ENCODE peak calls at places on chromosomes 12 and 14, in seven cellular contexts. One of them, this sample, is unnamed.

GRCh38 chr12:101604132-101604531 is 9.4 kb downstream of the MYBPC1 start:
- DNase-seq in neural progenitor cell: no peak
- DNase-seq in sigmoid colon: no peak
- DNase-seq in fibroblast of lung: no peak
- DNase-seq in osteoblast: no peak
- DNase-seq in stomach: no peak
- DNase-seq in cardiac fibroblast: no peak
- DNase-seq in this sample: no peak

GRCh38 chr12:14681640-14682039 is 14.8 kb downstream of the GUCY2C start:
- DNase-seq in neural progenitor cell: no peak
- DNase-seq in sigmoid colon: no peak
- DNase-seq in fibroblast of lung: no peak
- DNase-seq in osteoblast: no peak
- DNase-seq in stomach: no peak
- DNase-seq in cardiac fibroblast: no peak
- DNase-seq in this sample: no peak

GRCh38 chr14:77376380-77376770 is 519 bp downstream of the TMED8 start:
- DNase-seq in neural progenitor cell: peak; percentile 43
- DNase-seq in sigmoid colon: no peak
- DNase-seq in fibroblast of lung: peak; percentile 7
- DNase-seq in osteoblast: peak; percentile 60
- DNase-seq in stomach: peak; percentile 25
- DNase-seq in cardiac fibroblast: peak; percentile 22
- DNase-seq in this sample: no peak

GRCh38 chr12:112714166-112714565 is 77.4 kb upstream of the RPH3A start:
- DNase-seq in neural progenitor cell: no peak
- DNase-seq in sigmoid colon: no peak
- DNase-seq in fibroblast of lung: no peak
- DNase-seq in osteoblast: no peak
- DNase-seq in stomach: no peak
- DNase-seq in cardiac fibroblast: no peak
- DNase-seq in this sample: no peak

GRCh38 chr12:132998742-132999141 is 12.6 kb downstream of the ZNF26 start:
- DNase-seq in neural progenitor cell: no peak
- DNase-seq in sigmoid colon: no peak
- DNase-seq in fibroblast of lung: no peak
- DNase-seq in osteoblast: no peak
- DNase-seq in stomach: no peak
- DNase-seq in cardiac fibroblast: no peak
- DNase-seq in this sample: no peak

GRCh38 chr14:21278632-21279031 is 1.3 kb upstream of the RPGRIP1 start:
- DNase-seq in neural progenitor cell: no peak
- DNase-seq in sigmoid colon: no peak
- DNase-seq in fibroblast of lung: no peak
- DNase-seq in osteoblast: no peak
- DNase-seq in stomach: no peak
- DNase-seq in cardiac fibroblast: peak; percentile 42
- DNase-seq in this sample: no peak

GRCh38 chr14:93426750-93427149 is 4.0 kb upstream of the UNC79 start:
- DNase-seq in neural progenitor cell: no peak
- DNase-seq in sigmoid colon: no peak
- DNase-seq in fibroblast of lung: no peak
- DNase-seq in osteoblast: peak; percentile 54
- DNase-seq in stomach: no peak
- DNase-seq in cardiac fibroblast: no peak
- DNase-seq in this sample: no peak

GRCh38 chr14:104528496-104528895 is 51.1 kb upstream of the C14orf180 start:
- DNase-seq in neural progenitor cell: no peak
- DNase-seq in sigmoid colon: peak; percentile 13
- DNase-seq in fibroblast of lung: no peak
- DNase-seq in osteoblast: peak; percentile 26
- DNase-seq in stomach: no peak
- DNase-seq in cardiac fibroblast: no peak
- DNase-seq in this sample: no peak

GRCh38 chr12:75503866-75504265 is 7.5 kb downstream of the KRR1 start:
- DNase-seq in neural progenitor cell: no peak
- DNase-seq in sigmoid colon: no peak
- DNase-seq in fibroblast of lung: no peak
- DNase-seq in osteoblast: no peak
- DNase-seq in stomach: no peak
- DNase-seq in cardiac fibroblast: no peak
- DNase-seq in this sample: no peak

GRCh38 chr14:35123388-35123703 is 994 bp downstream of the PRORP start:
- DNase-seq in neural progenitor cell: no peak
- DNase-seq in sigmoid colon: no peak
- DNase-seq in fibroblast of lung: no peak
- DNase-seq in osteoblast: no peak
- DNase-seq in stomach: no peak
- DNase-seq in cardiac fibroblast: no peak
- DNase-seq in this sample: no peak

GRCh38 chr12:39230086-39230485 is 212.8 kb downstream of the KIF21A start:
- DNase-seq in neural progenitor cell: no peak
- DNase-seq in sigmoid colon: no peak
- DNase-seq in fibroblast of lung: peak; percentile 82
- DNase-seq in osteoblast: no peak
- DNase-seq in stomach: no peak
- DNase-seq in cardiac fibroblast: peak; percentile 37
- DNase-seq in this sample: no peak

GRCh38 chr14:65255583-65256443 is 153.5 kb upstream of the MAX start:
- DNase-seq in neural progenitor cell: peak; percentile 63
- DNase-seq in sigmoid colon: no peak
- DNase-seq in fibroblast of lung: no peak
- DNase-seq in osteoblast: no peak
- DNase-seq in stomach: peak; percentile 86
- DNase-seq in cardiac fibroblast: no peak
- DNase-seq in this sample: peak; percentile 52

GRCh38 chr14:24605435-24606190 is 3.9 kb downstream of the GZMH start:
- DNase-seq in neural progenitor cell: peak; percentile 53
- DNase-seq in sigmoid colon: no peak
- DNase-seq in fibroblast of lung: no peak
- DNase-seq in osteoblast: no peak
- DNase-seq in stomach: peak; percentile 53
- DNase-seq in cardiac fibroblast: peak; percentile 1
- DNase-seq in this sample: peak; percentile 53

GRCh38 chr12:96233941-96234461 is 39.8 kb downstream of the ELK3 start:
- DNase-seq in neural progenitor cell: no peak
- DNase-seq in sigmoid colon: peak; percentile 99
- DNase-seq in fibroblast of lung: peak; percentile 97
- DNase-seq in osteoblast: peak; percentile 96
- DNase-seq in stomach: peak; percentile 55
- DNase-seq in cardiac fibroblast: peak; percentile 93
- DNase-seq in this sample: no peak

GRCh38 chr12:20305470-20305869 is 62.9 kb upstream of the PDE3A start:
- DNase-seq in neural progenitor cell: no peak
- DNase-seq in sigmoid colon: no peak
- DNase-seq in fibroblast of lung: peak; percentile 7
- DNase-seq in osteoblast: no peak
- DNase-seq in stomach: no peak
- DNase-seq in cardiac fibroblast: peak; percentile 43
- DNase-seq in this sample: no peak

GRCh38 chr12:117334855-117335587 is 26.4 kb downstream of the NOS1 start:
- DNase-seq in neural progenitor cell: no peak
- DNase-seq in sigmoid colon: no peak
- DNase-seq in fibroblast of lung: peak; percentile 4
- DNase-seq in osteoblast: no peak
- DNase-seq in stomach: no peak
- DNase-seq in cardiac fibroblast: no peak
- DNase-seq in this sample: no peak

GRCh38 chr12:981176-981828 is 9.7 kb upstream of the ERC1 start:
- DNase-seq in neural progenitor cell: no peak
- DNase-seq in sigmoid colon: no peak
- DNase-seq in fibroblast of lung: peak; percentile 71
- DNase-seq in osteoblast: no peak
- DNase-seq in stomach: no peak
- DNase-seq in cardiac fibroblast: peak; percentile 62
- DNase-seq in this sample: no peak

GRCh38 chr12:21642707-21643389 is 14.8 kb downstream of the LDHB start:
- DNase-seq in neural progenitor cell: peak; percentile 4
- DNase-seq in sigmoid colon: no peak
- DNase-seq in fibroblast of lung: no peak
- DNase-seq in osteoblast: no peak
- DNase-seq in stomach: no peak
- DNase-seq in cardiac fibroblast: peak; percentile 44
- DNase-seq in this sample: no peak

GRCh38 chr12:96295532-96296160 is 101.5 kb downstream of the ELK3 start:
- DNase-seq in neural progenitor cell: no peak
- DNase-seq in sigmoid colon: no peak
- DNase-seq in fibroblast of lung: no peak
- DNase-seq in osteoblast: no peak
- DNase-seq in stomach: no peak
- DNase-seq in cardiac fibroblast: no peak
- DNase-seq in this sample: no peak

DNA sequence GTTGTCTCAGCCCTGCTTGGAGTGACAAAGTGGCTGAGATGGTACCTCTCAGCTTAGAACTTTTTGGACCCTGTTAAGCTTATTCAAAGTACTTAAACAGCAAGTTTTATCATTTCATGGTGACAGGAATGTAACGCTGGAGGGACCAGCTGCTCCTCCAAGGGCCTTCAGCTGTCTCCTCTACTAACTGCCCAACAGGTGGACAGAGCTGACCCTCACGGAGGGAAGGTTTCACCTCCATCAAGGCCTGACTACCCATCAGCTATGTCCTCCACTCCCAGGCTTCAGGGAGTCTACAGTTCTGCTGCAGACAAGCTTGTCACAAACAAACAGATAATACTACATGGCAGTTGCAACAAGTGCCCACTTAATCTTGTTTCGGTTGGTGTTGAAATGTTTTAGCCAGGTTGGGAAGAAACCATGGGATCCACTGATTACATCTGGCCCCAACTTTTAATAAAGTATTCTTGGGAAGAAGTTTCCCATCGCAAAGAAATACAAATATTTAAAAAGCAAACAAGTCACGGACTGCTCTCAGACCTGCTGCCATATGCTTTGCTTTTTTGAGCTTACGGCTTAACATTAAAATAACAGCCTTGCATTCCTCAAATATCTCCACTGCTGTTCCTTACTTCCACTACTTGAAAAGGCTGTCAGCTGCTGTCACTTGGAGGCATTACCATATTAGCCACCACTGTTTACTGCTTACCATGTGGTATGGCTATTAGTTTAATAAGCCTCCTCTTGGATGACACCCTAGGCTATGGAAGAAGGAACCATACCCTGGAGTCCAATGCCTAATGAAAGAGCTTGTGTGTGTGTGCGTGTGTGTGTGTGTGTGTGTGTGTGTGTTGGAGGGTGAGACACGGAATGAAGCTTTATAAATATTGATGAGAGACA is 174.9 kb downstream of the TTC7B start:
- DNase-seq in neural progenitor cell: peak; percentile 51
- DNase-seq in sigmoid colon: no peak
- DNase-seq in fibroblast of lung: peak; percentile 39
- DNase-seq in osteoblast: no peak
- DNase-seq in stomach: no peak
- DNase-seq in cardiac fibroblast: no peak
- DNase-seq in this sample: no peak
- H3K4me3 ChIP-seq in neural progenitor cell: peak overlapping the region; percentile 22
- H3K4me3 ChIP-seq in sigmoid colon: no peak overlapping the region
- H3K4me3 ChIP-seq in fibroblast of lung: no peak overlapping the region
- H3K4me3 ChIP-seq in osteoblast: no peak overlapping the region
- H3K4me3 ChIP-seq in stomach: no peak overlapping the region
- H3K4me3 ChIP-seq in cardiac fibroblast: no peak overlapping the region
- H3K4me3 ChIP-seq in this sample: no peak overlapping the region

GRCh38 chr12:111304642-111305071 is 64.2 kb downstream of the PHETA1 start:
- DNase-seq in neural progenitor cell: peak; percentile 22
- DNase-seq in sigmoid colon: no peak
- DNase-seq in fibroblast of lung: no peak
- DNase-seq in osteoblast: peak; percentile 62
- DNase-seq in stomach: no peak
- DNase-seq in cardiac fibroblast: peak; percentile 37
- DNase-seq in this sample: peak; percentile 29
- H3K4me3 ChIP-seq in neural progenitor cell: no peak overlapping the region
- H3K4me3 ChIP-seq in sigmoid colon: no peak overlapping the region
- H3K4me3 ChIP-seq in fibroblast of lung: no peak overlapping the region
- H3K4me3 ChIP-seq in osteoblast: no peak overlapping the region
- H3K4me3 ChIP-seq in stomach: no peak overlapping the region
- H3K4me3 ChIP-seq in cardiac fibroblast: no peak overlapping the region
- H3K4me3 ChIP-seq in this sample: no peak overlapping the region

GRCh38 chr14:32419429-32419828 is 90.3 kb downstream of the AKAP6 start:
- DNase-seq in neural progenitor cell: no peak
- DNase-seq in sigmoid colon: no peak
- DNase-seq in fibroblast of lung: no peak
- DNase-seq in osteoblast: no peak
- DNase-seq in stomach: no peak
- DNase-seq in cardiac fibroblast: no peak
- DNase-seq in this sample: no peak

GRCh38 chr14:32421781-32422180 is 92.7 kb downstream of the AKAP6 start:
- DNase-seq in neural progenitor cell: no peak
- DNase-seq in sigmoid colon: no peak
- DNase-seq in fibroblast of lung: no peak
- DNase-seq in osteoblast: no peak
- DNase-seq in stomach: no peak
- DNase-seq in cardiac fibroblast: no peak
- DNase-seq in this sample: no peak

GRCh38 chr14:32414808-32415255 is 85.7 kb downstream of the AKAP6 start:
- DNase-seq in neural progenitor cell: no peak
- DNase-seq in sigmoid colon: no peak
- DNase-seq in fibroblast of lung: peak; percentile 38
- DNase-seq in osteoblast: no peak
- DNase-seq in stomach: no peak
- DNase-seq in cardiac fibroblast: peak; percentile 63
- DNase-seq in this sample: no peak

GRCh38 chr14:32413967-32414640 is 85.0 kb downstream of the AKAP6 start:
- DNase-seq in neural progenitor cell: no peak
- DNase-seq in sigmoid colon: no peak
- DNase-seq in fibroblast of lung: no peak
- DNase-seq in osteoblast: no peak
- DNase-seq in stomach: no peak
- DNase-seq in cardiac fibroblast: no peak
- DNase-seq in this sample: no peak

GRCh38 chr14:32417956-32418552 is 89.0 kb downstream of the AKAP6 start:
- DNase-seq in neural progenitor cell: no peak
- DNase-seq in sigmoid colon: no peak
- DNase-seq in fibroblast of lung: peak; percentile 79
- DNase-seq in osteoblast: peak; percentile 62
- DNase-seq in stomach: peak; percentile 26
- DNase-seq in cardiac fibroblast: peak; percentile 79
- DNase-seq in this sample: no peak
- H3K4me3 ChIP-seq in neural progenitor cell: no peak overlapping the region
- H3K4me3 ChIP-seq in sigmoid colon: no peak overlapping the region
- H3K4me3 ChIP-seq in fibroblast of lung: no peak overlapping the region
- H3K4me3 ChIP-seq in osteoblast: no peak overlapping the region
- H3K4me3 ChIP-seq in stomach: no peak overlapping the region
- H3K4me3 ChIP-seq in cardiac fibroblast: no peak overlapping the region
- H3K4me3 ChIP-seq in this sample: no peak overlapping the region

DNA sequence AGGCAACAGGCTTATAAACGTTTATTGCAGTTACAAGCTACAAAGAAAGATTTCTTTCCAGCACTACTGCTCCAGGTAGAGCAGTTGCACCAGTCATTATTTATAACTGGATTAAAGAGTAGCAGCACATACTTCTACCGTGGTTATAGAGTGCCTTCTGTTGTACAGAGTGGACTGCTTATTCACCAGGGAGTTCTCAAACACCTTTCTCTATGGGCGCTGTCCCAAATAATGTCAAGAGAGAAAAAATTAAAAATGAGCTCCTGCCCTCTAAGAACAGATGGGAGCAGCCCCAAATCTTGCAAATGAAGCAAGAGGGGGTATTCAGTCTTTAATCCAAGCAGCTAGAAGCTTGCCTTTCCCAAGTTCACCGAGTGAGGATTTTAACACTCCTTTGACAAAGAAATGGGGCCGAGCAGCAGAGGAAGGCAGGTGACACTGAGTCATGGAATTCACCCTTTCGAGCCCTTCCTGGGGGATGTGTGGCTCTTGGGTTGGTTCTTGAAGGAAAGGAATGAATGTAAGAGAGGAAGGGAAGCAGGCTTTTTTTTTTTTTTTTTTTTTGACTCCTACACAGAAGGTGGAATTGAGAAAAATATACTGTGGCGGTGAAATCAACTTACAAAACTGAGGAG is 181.2 kb downstream of the PRKCH start:
- DNase-seq in neural progenitor cell: no peak
- DNase-seq in sigmoid colon: no peak
- DNase-seq in fibroblast of lung: peak; percentile 66
- DNase-seq in osteoblast: no peak
- DNase-seq in stomach: no peak
- DNase-seq in cardiac fibroblast: peak; percentile 44
- DNase-seq in this sample: no peak
- H3K4me3 ChIP-seq in neural progenitor cell: no peak overlapping the region
- H3K4me3 ChIP-seq in sigmoid colon: no peak overlapping the region
- H3K4me3 ChIP-seq in fibroblast of lung: no peak overlapping the region
- H3K4me3 ChIP-seq in osteoblast: no peak overlapping the region
- H3K4me3 ChIP-seq in stomach: no peak overlapping the region
- H3K4me3 ChIP-seq in cardiac fibroblast: no peak overlapping the region
- H3K4me3 ChIP-seq in this sample: peak overlapping the region; percentile 28

This sample was measured in Jurkat, Clone E6-1.